ENCODE peak calls at places on chromosomes 12 and 14, in seven cellular contexts. C is kidney, T is T-helper 1 cell, X is NCI-H446, K is right lobe of liver, A is nephron progenitor cell, U is psoas muscle. H is an unnamed sample.

GRCh38 chr12:27868165-27868564 is 88.1 kb upstream of the MANSC4 start:
- DNase-seq in C (no peak), T (no peak), X (no peak), K (no peak), A (no peak), U (no peak), H (no peak)

GRCh38 chr14:35384386-35385041 is 20.0 kb downstream of the NFKBIA start:
- DNase-seq in C (peak; percentile 85), T (no peak), X (no peak), K (no peak), A (no peak), U (peak; percentile 91), H (no peak)

GRCh38 chr12:53365245-53365904 is 14.6 kb upstream of the SP1 start:
- DNase-seq in C (peak; percentile 0), T (no peak), X (no peak), K (no peak), A (no peak), U (no peak), H (no peak)

GRCh38 chr12:7970475-7971252 is 34.7 kb upstream of the SLC2A3 start:
- DNase-seq in C (peak; percentile 98), T (peak; percentile 61), X (peak; percentile 60), K (peak; percentile 80), A (peak; percentile 90), U (peak; percentile 90), H (no peak)

GRCh38 chr12:125766091-125766490 is 700.9 kb downstream of the AACS start:
- DNase-seq in C (no peak), T (no peak), X (no peak), K (no peak), A (no peak), U (no peak), H (no peak)

GRCh38 chr14:34363733-34364134 is 98.3 kb downstream of the SPTSSA start:
- DNase-seq in C (no peak), T (no peak), X (no peak), K (no peak), A (no peak), U (no peak), H (no peak)

GRCh38 chr12:111297703-111298426 is 71.0 kb downstream of the PHETA1 start:
- DNase-seq in C (no peak), T (no peak), X (no peak), K (no peak), A (peak; percentile 36), U (no peak), H (no peak)

GRCh38 chr14:22890416-22890815 is 7.4 kb downstream of the REM2 start:
- DNase-seq in C (no peak), T (no peak), X (no peak), K (no peak), A (no peak), U (no peak), H (no peak)

GRCh38 chr14:96962337-96962736 is 165.2 kb downstream of the VRK1 start:
- DNase-seq in C (no peak), T (no peak), X (no peak), K (no peak), A (no peak), U (no peak), H (peak; percentile 40)

GRCh38 chr14:78917462-78917861 is 747.3 kb downstream of the NRXN3 start:
- DNase-seq in C (no peak), T (no peak), X (no peak), K (no peak), A (no peak), U (no peak), H (no peak)

GRCh38 chr14:98888281-98888680 is 383.7 kb downstream of the BCL11B start:
- DNase-seq in C (no peak), T (no peak), X (no peak), K (no peak), A (no peak), U (no peak), H (no peak)

GRCh38 chr14:22326001-22326400 is 263.0 kb downstream of the DAD1 start:
- DNase-seq in C (no peak), T (no peak), X (no peak), K (no peak), A (no peak), U (no peak), H (no peak)

GRCh38 chr14:53525608-53526007 is 372.5 kb upstream of the DDHD1 start:
- DNase-seq in C (no peak), T (no peak), X (no peak), K (no peak), A (no peak), U (no peak), H (no peak)

H was measured in GM12864.